ENCODE peak calls at places on chromosomes 1 and 21, in four cellular contexts. One of them, this sample, is unnamed. For H3K27me3, the result is how much of the 10 kb centered on the place peaks cover.

GRCh38 chr1:234611153-234611798 is 1.3 kb upstream of the IRF2BP2 start:
- DNase-seq in GM23248: peak
- DNase-seq in H9: peak
- DNase-seq in PC-3: peak
- DNase-seq in this sample: peak

GRCh38 chr21:20396798-20397197 is 601.4 kb upstream of the NCAM2 start:
- DNase-seq in GM23248: no peak
- DNase-seq in H9: no peak
- DNase-seq in PC-3: no peak
- DNase-seq in this sample: no peak

GRCh38 chr1:167791281-167792209 is 69.8 kb downstream of the MPZL1 start:
- DNase-seq in GM23248: peak
- DNase-seq in PC-3: no peak
- DNase-seq in H9: no peak
- DNase-seq in this sample: no peak

GRCh38 chr21:40732998-40733397 is 114.0 kb downstream of the DSCAM start:
- DNase-seq in PC-3: no peak
- DNase-seq in GM23248: no peak
- DNase-seq in H9: no peak
- DNase-seq in this sample: no peak

GRCh38 chr1:13620825-13621224 is 37.2 kb downstream of the PDPN start:
- DNase-seq in GM23248: no peak
- DNase-seq in H9: no peak
- DNase-seq in PC-3: no peak
- DNase-seq in this sample: no peak

GRCh38 chr1:26234644-26235384 is 814 bp downstream of the CEP85 start:
- DNase-seq in GM23248: peak
- DNase-seq in H9: no peak
- DNase-seq in PC-3: peak
- DNase-seq in this sample: peak

GRCh38 chr1:236893626-236894545 is 98.8 kb downstream of the MTR start:
- DNase-seq in PC-3: peak
- DNase-seq in H9: no peak
- DNase-seq in GM23248: peak
- DNase-seq in this sample: no peak

GRCh38 chr1:229844675-229845074 is 218.6 kb downstream of the URB2 start:
- DNase-seq in GM23248: no peak
- DNase-seq in H9: no peak
- DNase-seq in PC-3: peak
- DNase-seq in this sample: peak

GRCh38 chr1:4091996-4092395 is 191.9 kb upstream of the C1orf174 start:
- DNase-seq in PC-3: no peak
- DNase-seq in GM23248: no peak
- DNase-seq in H9: no peak
- DNase-seq in this sample: no peak

GRCh38 chr1:33161061-33161681 is 20.7 kb downstream of the TRIM62 start:
- DNase-seq in PC-3: no peak
- DNase-seq in GM23248: no peak
- DNase-seq in H9: no peak
- DNase-seq in this sample: no peak

GRCh38 chr1:155300553-155301329 is 497 bp downstream of the PKLR start:
- DNase-seq in PC-3: no peak
- DNase-seq in H9: no peak
- DNase-seq in GM23248: no peak
- DNase-seq in this sample: no peak

GRCh38 chr1:42081475-42081874 is 71.7 kb upstream of the GUCA2B start:
- DNase-seq in PC-3: no peak
- DNase-seq in H9: no peak
- DNase-seq in GM23248: no peak
- DNase-seq in this sample: no peak

GRCh38 chr1:172883387-172883791 is 167.4 kb downstream of the TNFSF18 start:
- DNase-seq in PC-3: no peak
- DNase-seq in GM23248: peak
- DNase-seq in H9: no peak
- DNase-seq in this sample: no peak
- H3K27ac ChIP-seq in PC-3: no peak
- H3K27ac ChIP-seq in GM23248: peak
- H3K27ac ChIP-seq in H9: no peak
- H3K27ac ChIP-seq in this sample: no peak

GRCh38 chr1:186304982-186305949 is 69.8 kb downstream of the TPR start:
- DNase-seq in GM23248: peak
- DNase-seq in PC-3: peak
- DNase-seq in H9: no peak
- DNase-seq in this sample: peak
- H3K27me3 ChIP-seq in GM23248: under half
- H3K27me3 ChIP-seq in PC-3: under half
- H3K27me3 ChIP-seq in H9: under half
- H3K27me3 ChIP-seq in this sample: under half

DNA sequence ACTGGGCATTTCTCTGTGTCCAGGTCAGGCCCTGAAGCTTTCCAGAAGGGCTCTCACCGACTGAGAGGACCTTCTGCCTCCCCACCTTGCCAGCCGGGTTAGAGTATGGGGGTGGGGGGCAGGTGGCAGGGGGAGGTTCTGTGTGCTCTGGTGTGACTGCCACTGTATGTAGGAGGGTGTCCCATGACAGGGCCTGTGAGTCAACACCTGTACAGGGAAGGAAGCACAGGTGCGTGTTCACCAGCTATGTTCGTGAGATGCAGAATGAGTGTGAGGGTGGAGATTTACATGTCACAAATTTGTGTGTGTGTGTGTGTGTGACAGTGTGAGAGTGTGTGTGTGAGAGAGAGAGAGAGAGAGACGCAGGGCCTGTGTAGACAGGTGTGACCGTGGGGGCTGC is 6.9 kb downstream of the AHDC1 start:
- DNase-seq in H9: no peak
- DNase-seq in GM23248: no peak
- DNase-seq in PC-3: no peak
- DNase-seq in this sample: no peak
- H3K9ac ChIP-seq in H9: no peak
- H3K9ac ChIP-seq in GM23248: no peak
- H3K9ac ChIP-seq in PC-3: no peak
- H3K9ac ChIP-seq in this sample: no peak

GRCh38 chr1:103523346-103523745 is 2.2 kb upstream of the RNPC3 start:
- DNase-seq in H9: no peak
- DNase-seq in PC-3: no peak
- DNase-seq in GM23248: no peak
- DNase-seq in this sample: no peak

GRCh38 chr1:103517380-103518047 is 8.0 kb upstream of the RNPC3 start:
- DNase-seq in H9: no peak
- DNase-seq in PC-3: no peak
- DNase-seq in GM23248: peak
- DNase-seq in this sample: no peak

GRCh38 chr1:103525114-103525606 is 339 bp upstream of the RNPC3 start:
- DNase-seq in PC-3: peak
- DNase-seq in H9: peak
- DNase-seq in GM23248: peak
- DNase-seq in this sample: peak

GRCh38 chr1:103516693-103517092 is 8.8 kb upstream of the RNPC3 start:
- DNase-seq in PC-3: peak
- DNase-seq in GM23248: peak
- DNase-seq in H9: no peak
- DNase-seq in this sample: peak

GRCh38 chr1:103520822-103521221 is 4.7 kb upstream of the RNPC3 start:
- DNase-seq in PC-3: no peak
- DNase-seq in GM23248: no peak
- DNase-seq in H9: no peak
- DNase-seq in this sample: no peak
- H3K27ac ChIP-seq in PC-3: no peak
- H3K27ac ChIP-seq in GM23248: no peak
- H3K27ac ChIP-seq in H9: no peak
- H3K27ac ChIP-seq in this sample: no peak